ENCODE peak calls at places on chromosomes 2 and 18, in six cellular contexts. Y is BJ; X is PC-3; M is effector memory CD4-positive, alpha-beta T cell; G is aorta; E is SK-N-SH. D is an unnamed sample.

GRCh38 chr2:99877963-99878362 is 264.4 kb downstream of the AFF3 start:
- DNase-seq in Y (no peak), X (no peak), M (no peak), G (no peak), E (no peak), D (no peak)

GRCh38 chr2:171034315-171034714 is 105.3 kb downstream of the GORASP2 start:
- DNase-seq in Y (no peak), X (peak; percentile 29), M (no peak), G (no peak), E (no peak), D (no peak)

GRCh38 chr18:64208531-64208930 is 59.6 kb upstream of the LINC00305 start:
- DNase-seq in Y (no peak), X (no peak), M (no peak), G (no peak), E (no peak), D (no peak)

GRCh38 chr2:28356095-28356911 is 36.4 kb upstream of the FOSL2 start:
- DNase-seq in Y (peak; percentile 71), X (peak; percentile 42), M (no peak), G (peak; percentile 96), E (peak; percentile 90), D (peak; percentile 76)

GRCh38 chr2:26503238-26503880 is 25.4 kb upstream of the OTOF start:
- DNase-seq in Y (no peak), X (peak; percentile 66), M (peak; percentile 68), G (peak; percentile 81), E (peak; percentile 52), D (no peak)

GRCh38 chr2:194867328-194867727 is 789.7 kb upstream of the SLC39A10 start:
- DNase-seq in Y (no peak), X (peak; percentile 44), M (no peak), G (no peak), E (peak; percentile 2), D (no peak)

GRCh38 chr18:41974661-41975286 is 19.7 kb downstream of the PIK3C3 start:
- DNase-seq in Y (no peak), X (no peak), M (no peak), G (no peak), E (no peak), D (no peak)

GRCh38 chr2:38444247-38444646 is 67.2 kb upstream of the ATL2 start:
- DNase-seq in Y (no peak), X (peak; percentile 62), M (no peak), G (no peak), E (no peak), D (no peak)

GRCh38 chr2:20476950-20477349 is 30.1 kb downstream of the RHOB start:
- DNase-seq in Y (no peak), X (no peak), M (no peak), G (no peak), E (no peak), D (no peak)

GRCh38 chr2:232891621-232892071 is 21.6 kb downstream of the SNORC start:
- DNase-seq in Y (no peak), X (peak; percentile 31), M (no peak), G (no peak), E (no peak), D (peak; percentile 53)

GRCh38 chr2:150127995-150128394 is 359.5 kb downstream of the RND3 start:
- DNase-seq in Y (no peak), X (peak; percentile 64), M (no peak), G (no peak), E (no peak), D (no peak)

GRCh38 chr18:48781041-48781989 is 169.4 kb downstream of the SMAD7 start:
- DNase-seq in Y (no peak), X (no peak), M (no peak), G (peak; percentile 97), E (peak; percentile 91), D (peak; percentile 24)

GRCh38 chr2:156625360-156625995 is 189.3 kb downstream of the GPD2 start:
- DNase-seq in Y (no peak), X (no peak), M (no peak), G (no peak), E (no peak), D (no peak)

GRCh38 chr2:45459860-45460259 is 151.2 kb downstream of the SRBD1 start:
- DNase-seq in Y (no peak), X (no peak), M (no peak), G (no peak), E (no peak), D (no peak)

GRCh38 chr2:190879474-190880373 is 897 bp upstream of the GLS start:
- DNase-seq in Y (no peak), X (no peak), M (peak; percentile 11), G (no peak), E (no peak), D (no peak)

GRCh38 chr2:155815851-155816250 is 516.7 kb downstream of the NR4A2 start:
- DNase-seq in Y (no peak), X (peak; percentile 63), M (no peak), G (no peak), E (peak; percentile 8), D (no peak)

GRCh38 chr2:12126325-12126724 is 379.9 kb downstream of the LPIN1 start:
- DNase-seq in Y (no peak), X (no peak), M (no peak), G (no peak), E (no peak), D (no peak)

GRCh38 chr2:239954166-239955085 is 70.7 kb downstream of the NDUFA10 start:
- DNase-seq in Y (no peak), X (no peak), M (no peak), G (peak; percentile 56), E (no peak), D (no peak)

GRCh38 chr2:1491751-1492150 is 78.5 kb downstream of the TPO start:
- DNase-seq in Y (no peak), X (no peak), M (no peak), G (no peak), E (no peak), D (no peak)

GRCh38 chr2:215958231-215958630 is 55.1 kb downstream of the MREG start:
- DNase-seq in Y (peak; percentile 63), X (no peak), M (no peak), G (no peak), E (no peak), D (no peak)

GRCh38 chr2:133591164-133591563 is 22.9 kb upstream of the NCKAP5 start:
- DNase-seq in Y (no peak), X (no peak), M (no peak), G (peak; percentile 55), E (peak; percentile 6), D (no peak)

GRCh38 chr18:74498712-74499629 is 2.8 kb downstream of the CNDP2 start:
- DNase-seq in Y (no peak), X (no peak), M (peak; percentile 70), G (peak; percentile 81), E (no peak), D (no peak)

GRCh38 chr18:74497778-74498177 is 1.6 kb downstream of the CNDP2 start:
- DNase-seq in Y (no peak), X (no peak), M (no peak), G (no peak), E (no peak), D (no peak)

GRCh38 chr18:74496508-74497307 is 545 bp downstream of the CNDP2 start:
- DNase-seq in Y (no peak), X (peak; percentile 39), M (no peak), G (peak; percentile 73), E (peak; percentile 79), D (no peak)

GRCh38 chr18:74495581-74496507 is at the start of gene CNDP2:
- DNase-seq in Y (peak; percentile 92), X (peak; percentile 99), M (peak; percentile 99), G (peak; percentile 100), E (peak; percentile 98), D (peak; percentile 94)

DNA sequence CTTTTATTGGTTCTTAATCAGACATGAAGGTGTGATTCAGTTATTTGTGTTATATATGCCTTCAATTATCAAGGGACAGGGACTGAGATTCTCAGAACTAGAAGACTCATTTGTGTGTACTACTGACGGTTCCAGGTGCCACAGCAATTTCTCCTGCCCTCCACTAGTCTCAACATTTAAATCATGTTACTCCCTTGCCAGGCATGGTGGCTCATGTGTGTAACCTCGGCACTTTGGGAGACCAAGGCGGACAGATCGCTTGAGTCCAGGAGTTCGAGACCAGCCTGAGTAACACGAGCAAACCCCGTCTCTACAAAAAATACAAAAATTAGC is 1.1 kb downstream of the CNDP2 start:
- DNase-seq in Y (no peak), X (no peak), M (no peak), G (no peak), E (no peak), D (no peak)
- H3K4me3 ChIP-seq in Y (peak overlapping the region; percentile 85), X (peak overlapping the region; percentile 78), M (peak overlapping the region; percentile 76), G (no peak overlapping the region), E (peak overlapping the region; percentile 75), D (peak overlapping the region; percentile 80)

DNA sequence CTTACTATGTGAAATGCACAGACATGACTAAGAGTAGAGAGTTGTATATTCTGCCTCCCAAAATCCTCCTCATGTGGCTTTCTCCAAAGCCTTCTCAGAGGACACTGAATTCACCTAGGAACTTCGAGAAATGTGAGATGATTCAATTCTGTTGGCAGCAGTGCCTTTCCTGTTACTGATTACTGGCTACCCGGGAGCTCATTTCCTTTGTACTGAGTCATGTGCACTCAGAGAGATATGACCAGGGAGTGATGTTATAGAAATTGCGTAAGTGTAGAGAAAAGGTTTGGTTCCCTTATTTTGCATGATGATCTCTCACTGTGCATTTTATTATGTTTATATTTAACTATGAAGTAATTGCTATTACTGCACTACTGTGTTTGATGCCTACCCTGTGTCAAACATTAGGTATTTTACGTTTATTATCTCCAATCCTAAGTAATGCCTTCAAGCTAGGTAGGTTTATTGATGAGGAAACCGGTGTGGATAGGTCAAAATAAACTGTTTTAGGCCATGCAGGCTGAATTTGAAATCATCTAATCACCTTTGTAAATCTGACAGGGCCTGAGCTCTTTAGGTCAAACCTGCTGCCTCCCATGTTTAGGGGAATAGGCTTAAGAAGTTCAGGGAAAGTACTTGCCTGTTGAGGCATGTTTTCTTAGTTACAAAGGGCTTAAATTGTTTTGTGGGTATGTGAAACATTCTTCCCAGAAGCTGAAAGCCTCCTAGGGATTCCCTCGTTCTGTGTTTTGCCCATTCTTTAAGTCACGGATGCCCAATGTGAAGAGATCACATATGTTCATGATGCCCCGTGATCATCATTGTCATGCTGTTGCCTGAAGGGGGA is 86.8 kb downstream of the FMNL2 start:
- DNase-seq in Y (peak; percentile 84), X (peak; percentile 98), M (no peak), G (peak; percentile 41), E (peak; percentile 41), D (peak; percentile 97)
- H3K4me3 ChIP-seq in Y (no peak overlapping the region), X (no peak overlapping the region), M (no peak overlapping the region), G (no peak overlapping the region), E (no peak overlapping the region), D (no peak overlapping the region)

DNA sequence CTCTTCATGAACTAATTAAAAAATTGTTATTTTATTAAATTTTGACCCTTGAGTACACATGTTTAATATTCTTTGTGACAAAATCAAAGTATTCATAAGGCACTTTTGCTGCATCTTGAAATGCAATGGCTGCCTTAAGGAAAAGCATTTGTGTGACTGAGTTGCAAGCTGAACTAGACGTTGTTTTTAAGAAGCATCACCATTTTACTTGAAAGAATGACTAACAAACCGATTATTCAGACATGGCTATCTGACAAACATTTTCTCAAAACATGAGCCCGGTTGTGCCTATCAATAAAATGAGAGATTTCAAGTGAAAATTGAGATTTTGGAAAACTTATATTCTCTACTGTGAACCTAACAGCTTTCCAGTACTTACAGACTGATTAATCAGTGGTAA is 2.8 kb downstream of the GCFC2 start:
- DNase-seq in Y (no peak), X (no peak), M (no peak), G (no peak), E (no peak), D (no peak)
- H3K4me3 ChIP-seq in Y (no peak overlapping the region), X (no peak overlapping the region), M (no peak overlapping the region), G (no peak overlapping the region), E (no peak overlapping the region), D (no peak overlapping the region)

GRCh38 chr18:56172527-56172926 is 465.9 kb downstream of the TXNL1 start:
- DNase-seq in Y (no peak), X (no peak), M (no peak), G (no peak), E (no peak), D (no peak)
- H3K4me3 ChIP-seq in Y (no peak overlapping the region), X (no peak overlapping the region), M (no peak overlapping the region), G (no peak overlapping the region), E (no peak overlapping the region), D (no peak overlapping the region)

GRCh38 chr2:199462167-199462976 is 4.6 kb upstream of the SATB2 start:
- DNase-seq in Y (no peak), X (no peak), M (no peak), G (no peak), E (peak; percentile 35), D (no peak)
- H3K4me3 ChIP-seq in Y (peak overlapping the region; percentile 53), X (peak overlapping the region; percentile 84), M (no peak overlapping the region), G (no peak overlapping the region), E (no peak overlapping the region), D (peak overlapping the region; percentile 51)